ENCODE peak calls at places on chromosomes 5 and 9, in five cellular contexts. One of them, this sample, is unnamed.

GRCh38 chr5:16639206-16639605 is 22.4 kb upstream of the RETREG1 start:
- DNase-seq in thoracic aorta: no peak
- DNase-seq in endodermal cell: peak; percentile 7
- DNase-seq in left lung: no peak
- DNase-seq in PC-3: no peak
- DNase-seq in this sample: no peak

GRCh38 chr5:156523607-156524006 is 196.6 kb downstream of the SGCD start:
- DNase-seq in left lung: no peak
- DNase-seq in PC-3: no peak
- DNase-seq in endodermal cell: no peak
- DNase-seq in thoracic aorta: no peak
- DNase-seq in this sample: no peak

GRCh38 chr5:372911-373709 is 51.6 kb downstream of the AHRR start:
- DNase-seq in thoracic aorta: no peak
- DNase-seq in PC-3: no peak
- DNase-seq in endodermal cell: peak; percentile 64
- DNase-seq in left lung: no peak
- DNase-seq in this sample: peak; percentile 75

GRCh38 chr9:15144567-15145174 is 162.3 kb downstream of the TTC39B start:
- DNase-seq in thoracic aorta: no peak
- DNase-seq in endodermal cell: no peak
- DNase-seq in PC-3: peak; percentile 92
- DNase-seq in left lung: no peak
- DNase-seq in this sample: no peak

GRCh38 chr5:149406203-149406978 is 27.3 kb upstream of the IL17B start:
- DNase-seq in thoracic aorta: peak; percentile 71
- DNase-seq in endodermal cell: peak; percentile 80
- DNase-seq in left lung: peak; percentile 71
- DNase-seq in PC-3: no peak
- DNase-seq in this sample: no peak

GRCh38 chr9:22447607-22448305 is 1.1 kb downstream of the DMRTA1 start:
- DNase-seq in left lung: no peak
- DNase-seq in PC-3: peak; percentile 28
- DNase-seq in endodermal cell: peak; percentile 63
- DNase-seq in thoracic aorta: no peak
- DNase-seq in this sample: no peak

GRCh38 chr5:140575309-140575708 is 10.7 kb downstream of the SLC35A4 start:
- DNase-seq in PC-3: peak; percentile 54
- DNase-seq in left lung: peak; percentile 82
- DNase-seq in endodermal cell: peak; percentile 78
- DNase-seq in thoracic aorta: no peak
- DNase-seq in this sample: no peak

GRCh38 chr5:176810687-176811501 is 535 bp downstream of the UNC5A start:
- DNase-seq in left lung: no peak
- DNase-seq in thoracic aorta: no peak
- DNase-seq in endodermal cell: no peak
- DNase-seq in PC-3: no peak
- DNase-seq in this sample: no peak

GRCh38 chr9:16132513-16132912 is 579.7 kb downstream of the CCDC171 start:
- DNase-seq in thoracic aorta: no peak
- DNase-seq in PC-3: no peak
- DNase-seq in left lung: no peak
- DNase-seq in endodermal cell: no peak
- DNase-seq in this sample: no peak

GRCh38 chr5:167888395-167888794 is 403.1 kb upstream of the WWC1 start:
- DNase-seq in left lung: no peak
- DNase-seq in PC-3: no peak
- DNase-seq in thoracic aorta: no peak
- DNase-seq in endodermal cell: no peak
- DNase-seq in this sample: no peak

GRCh38 chr5:141605523-141606277 is 13.1 kb downstream of the DIAPH1 start:
- DNase-seq in endodermal cell: no peak
- DNase-seq in PC-3: no peak
- DNase-seq in left lung: peak; percentile 59
- DNase-seq in thoracic aorta: peak; percentile 14
- DNase-seq in this sample: no peak

GRCh38 chr9:110252509-110253139 is 3.7 kb downstream of the TXN start:
- DNase-seq in PC-3: no peak
- DNase-seq in endodermal cell: no peak
- DNase-seq in left lung: no peak
- DNase-seq in thoracic aorta: no peak
- DNase-seq in this sample: no peak

GRCh38 chr5:139140631-139141071 is 57.5 kb downstream of the SIL1 start:
- DNase-seq in thoracic aorta: no peak
- DNase-seq in PC-3: no peak
- DNase-seq in endodermal cell: no peak
- DNase-seq in left lung: no peak
- DNase-seq in this sample: no peak

GRCh38 chr9:88694625-88695024 is 159.6 kb downstream of the NXNL2 start:
- DNase-seq in PC-3: no peak
- DNase-seq in endodermal cell: no peak
- DNase-seq in thoracic aorta: no peak
- DNase-seq in left lung: no peak
- DNase-seq in this sample: no peak

GRCh38 chr9:99602854-99603253 is 218.8 kb upstream of the NR4A3 start:
- DNase-seq in endodermal cell: no peak
- DNase-seq in thoracic aorta: no peak
- DNase-seq in left lung: no peak
- DNase-seq in PC-3: no peak
- DNase-seq in this sample: no peak

GRCh38 chr9:105883847-105884246 is 189.5 kb downstream of the TMEM38B start:
- DNase-seq in thoracic aorta: no peak
- DNase-seq in PC-3: no peak
- DNase-seq in endodermal cell: no peak
- DNase-seq in left lung: no peak
- DNase-seq in this sample: no peak

GRCh38 chr5:126674145-126674544 is 73.4 kb downstream of the PHAX start:
- DNase-seq in PC-3: no peak
- DNase-seq in left lung: no peak
- DNase-seq in endodermal cell: peak; percentile 85
- DNase-seq in thoracic aorta: no peak
- DNase-seq in this sample: no peak

GRCh38 chr5:51345106-51345505 is 38.1 kb upstream of the ISL1 start:
- DNase-seq in thoracic aorta: no peak
- DNase-seq in endodermal cell: no peak
- DNase-seq in left lung: no peak
- DNase-seq in PC-3: peak; percentile 57
- DNase-seq in this sample: no peak

GRCh38 chr9:21031818-21032203 is 371 bp upstream of the HACD4 start:
- DNase-seq in PC-3: no peak
- DNase-seq in thoracic aorta: no peak
- DNase-seq in endodermal cell: no peak
- DNase-seq in left lung: no peak
- DNase-seq in this sample: no peak

GRCh38 chr9:126474201-126474765 is 139.4 kb upstream of the LMX1B start:
- DNase-seq in thoracic aorta: no peak
- DNase-seq in left lung: no peak
- DNase-seq in PC-3: no peak
- DNase-seq in endodermal cell: no peak
- DNase-seq in this sample: no peak

GRCh38 chr5:139600336-139600949 is 39.3 kb downstream of the UBE2D2 start:
- DNase-seq in PC-3: peak; percentile 62
- DNase-seq in endodermal cell: no peak
- DNase-seq in left lung: no peak
- DNase-seq in thoracic aorta: no peak
- DNase-seq in this sample: no peak

GRCh38 chr9:4890242-4890641 is 94.8 kb upstream of the JAK2 start:
- DNase-seq in left lung: no peak
- DNase-seq in thoracic aorta: no peak
- DNase-seq in endodermal cell: no peak
- DNase-seq in PC-3: no peak
- DNase-seq in this sample: no peak

GRCh38 chr5:134526483-134527155 is 1.1 kb downstream of the JADE2 start:
- DNase-seq in endodermal cell: peak; percentile 97
- DNase-seq in left lung: peak; percentile 86
- DNase-seq in thoracic aorta: no peak
- DNase-seq in PC-3: peak; percentile 72
- DNase-seq in this sample: peak; percentile 90

GRCh38 chr9:136192289-136193126 is 12.4 kb downstream of the LHX3 start:
- DNase-seq in PC-3: no peak
- DNase-seq in endodermal cell: no peak
- DNase-seq in thoracic aorta: no peak
- DNase-seq in left lung: no peak
- DNase-seq in this sample: no peak
- H3K27me3 ChIP-seq in PC-3: peaks cover 23% of the 10 kb centered on the region
- H3K27me3 ChIP-seq in endodermal cell: peaks cover 74% of the 10 kb centered on the region
- H3K27me3 ChIP-seq in thoracic aorta: peaks cover 7% of the 10 kb centered on the region
- H3K27me3 ChIP-seq in left lung: peaks cover 100% of the 10 kb centered on the region
- H3K27me3 ChIP-seq in this sample: peaks cover 100% of the 10 kb centered on the region

GRCh38 chr5:174725261-174725990 is 1.0 kb downstream of the MSX2 start:
- DNase-seq in left lung: no peak
- DNase-seq in PC-3: no peak
- DNase-seq in thoracic aorta: no peak
- DNase-seq in endodermal cell: peak; percentile 66
- DNase-seq in this sample: no peak

GRCh38 chr5:174723315-174723978 is 935 bp upstream of the MSX2 start:
- DNase-seq in left lung: no peak
- DNase-seq in endodermal cell: peak; percentile 53
- DNase-seq in thoracic aorta: no peak
- DNase-seq in PC-3: no peak
- DNase-seq in this sample: no peak

GRCh38 chr5:174725991-174726601 is 1.7 kb downstream of the MSX2 start:
- DNase-seq in endodermal cell: peak; percentile 53
- DNase-seq in PC-3: no peak
- DNase-seq in thoracic aorta: no peak
- DNase-seq in left lung: no peak
- DNase-seq in this sample: no peak

GRCh38 chr5:174723979-174724483 is 351 bp upstream of the MSX2 start:
- DNase-seq in PC-3: peak; percentile 14
- DNase-seq in endodermal cell: peak; percentile 79
- DNase-seq in left lung: no peak
- DNase-seq in thoracic aorta: no peak
- DNase-seq in this sample: no peak

DNA sequence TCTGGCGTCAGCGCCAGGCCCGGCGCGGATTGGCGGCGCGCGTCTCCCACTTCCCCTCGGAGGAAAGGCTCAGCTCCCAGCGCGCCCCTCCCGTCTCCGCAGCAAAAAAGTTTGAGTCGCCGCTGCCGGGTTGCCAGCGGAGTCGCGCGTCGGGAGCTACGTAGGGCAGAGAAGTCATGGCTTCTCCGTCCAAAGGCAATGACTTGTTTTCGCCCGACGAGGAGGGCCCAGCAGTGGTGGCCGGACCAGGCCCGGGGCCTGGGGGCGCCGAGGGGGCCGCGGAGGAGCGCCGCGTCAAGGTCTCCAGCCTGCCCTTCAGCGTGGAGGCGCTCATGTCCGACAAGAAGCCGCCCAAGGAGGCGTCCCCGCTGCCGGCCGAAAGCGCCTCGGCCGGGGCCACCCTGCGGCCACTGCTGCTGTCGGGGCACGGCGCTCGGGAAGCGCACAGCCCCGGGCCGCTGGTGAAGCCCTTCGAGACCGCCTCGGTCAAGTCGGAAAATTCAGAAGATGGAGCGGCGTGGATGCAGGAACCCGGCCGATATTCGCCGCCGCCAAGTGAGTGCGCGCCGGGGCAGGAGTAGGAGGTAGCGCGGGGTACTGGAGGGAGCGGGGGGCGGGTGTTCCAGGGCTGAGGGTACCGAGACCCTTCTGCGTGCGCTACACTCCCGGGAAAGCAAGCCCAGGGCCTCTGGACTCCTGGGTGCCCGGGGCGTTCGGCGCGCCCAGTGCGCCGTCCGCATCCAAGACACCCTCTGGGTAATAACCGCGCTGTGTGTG is at the start of gene MSX2:
- DNase-seq in thoracic aorta: no peak
- DNase-seq in endodermal cell: peak; percentile 96
- DNase-seq in PC-3: peak; percentile 77
- DNase-seq in left lung: peak; percentile 86
- DNase-seq in this sample: peak; percentile 93
- H3K27me3 ChIP-seq in thoracic aorta: peaks cover 21% of the 10 kb centered on the region
- H3K27me3 ChIP-seq in endodermal cell: peaks cover 93% of the 10 kb centered on the region
- H3K27me3 ChIP-seq in PC-3: peaks cover 29% of the 10 kb centered on the region
- H3K27me3 ChIP-seq in left lung: peaks cover 98% of the 10 kb centered on the region
- H3K27me3 ChIP-seq in this sample: peaks cover 58% of the 10 kb centered on the region

DNA sequence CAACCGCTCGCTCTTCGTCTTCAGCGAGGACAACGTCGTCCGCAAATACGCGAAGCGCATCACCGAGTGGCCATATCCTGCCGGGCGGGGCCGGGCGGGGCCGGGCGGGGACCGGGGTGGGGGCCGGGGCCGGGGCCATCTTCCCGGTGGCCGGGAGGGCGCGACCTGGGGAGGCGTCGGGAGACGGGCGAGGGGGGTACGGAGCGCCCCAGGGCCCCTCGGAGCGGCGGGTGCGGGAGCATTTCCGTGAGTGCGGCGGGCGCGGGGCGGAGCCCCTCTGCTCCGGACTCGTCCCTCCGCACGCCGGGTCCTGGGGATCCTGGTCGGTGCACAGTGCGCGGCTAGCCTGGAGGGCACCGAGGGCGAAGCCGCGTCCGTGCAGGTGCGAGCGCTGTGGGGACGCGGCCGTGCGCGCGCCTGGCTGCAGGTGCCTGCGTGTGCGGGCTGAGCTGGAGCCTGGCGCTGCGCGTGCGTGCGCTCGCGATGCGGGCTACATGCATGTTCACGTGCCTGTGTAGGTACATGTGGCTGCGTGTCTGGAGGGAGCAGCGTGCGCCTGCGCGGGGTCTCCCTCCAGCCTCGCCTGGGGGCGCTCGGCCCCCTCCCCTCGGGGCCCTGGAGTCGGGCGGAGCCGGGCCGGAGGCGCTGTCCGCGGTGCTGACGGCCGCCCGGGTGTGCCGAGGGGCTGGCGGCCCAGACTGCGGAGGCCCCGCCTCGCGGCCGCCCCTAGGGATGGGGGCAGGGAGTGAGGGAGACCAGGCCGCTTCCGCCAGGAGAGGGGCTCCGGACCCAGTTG is 762 bp downstream of the CACNA1B start:
- DNase-seq in thoracic aorta: no peak
- DNase-seq in PC-3: no peak
- DNase-seq in endodermal cell: peak; percentile 95
- DNase-seq in left lung: no peak
- DNase-seq in this sample: no peak
- H3K27me3 ChIP-seq in thoracic aorta: no peaks in the 10 kb centered on the region
- H3K27me3 ChIP-seq in PC-3: no peaks in the 10 kb centered on the region
- H3K27me3 ChIP-seq in endodermal cell: peaks cover 10% of the 10 kb centered on the region
- H3K27me3 ChIP-seq in left lung: peaks cover 74% of the 10 kb centered on the region
- H3K27me3 ChIP-seq in this sample: peaks cover 74% of the 10 kb centered on the region

GRCh38 chr9:124496075-124496893 is 10.9 kb downstream of the NR5A1 start:
- DNase-seq in endodermal cell: no peak
- DNase-seq in PC-3: no peak
- DNase-seq in thoracic aorta: no peak
- DNase-seq in left lung: no peak
- DNase-seq in this sample: no peak
- H3K27me3 ChIP-seq in endodermal cell: peaks cover 7% of the 10 kb centered on the region
- H3K27me3 ChIP-seq in PC-3: no peaks in the 10 kb centered on the region
- H3K27me3 ChIP-seq in thoracic aorta: no peaks in the 10 kb centered on the region
- H3K27me3 ChIP-seq in left lung: peaks cover 50% of the 10 kb centered on the region
- H3K27me3 ChIP-seq in this sample: peaks cover 54% of the 10 kb centered on the region

DNA sequence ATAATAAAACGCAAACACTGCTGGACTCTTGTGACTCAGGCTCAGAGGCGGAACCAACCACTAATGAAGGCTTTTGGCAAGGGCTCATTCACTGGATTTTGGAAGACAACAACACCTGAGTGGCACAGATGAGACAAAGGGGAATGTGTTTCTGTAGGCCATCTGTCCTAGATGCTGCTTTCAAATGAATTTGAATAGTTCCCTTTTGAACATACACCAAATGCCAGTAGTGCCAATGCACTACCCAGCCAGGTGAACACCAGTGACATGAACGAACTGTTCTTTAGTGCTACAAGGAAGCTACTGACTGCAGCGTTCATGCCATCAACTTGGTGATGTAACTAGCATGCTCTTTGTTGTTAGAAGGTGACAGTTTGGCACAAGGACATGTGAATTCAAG is 173.8 kb downstream of the SLC24A2 start:
- DNase-seq in endodermal cell: no peak
- DNase-seq in left lung: no peak
- DNase-seq in PC-3: no peak
- DNase-seq in thoracic aorta: no peak
- DNase-seq in this sample: no peak
- H3K27me3 ChIP-seq in endodermal cell: no peaks in the 10 kb centered on the region
- H3K27me3 ChIP-seq in left lung: no peaks in the 10 kb centered on the region
- H3K27me3 ChIP-seq in PC-3: peaks cover 54% of the 10 kb centered on the region
- H3K27me3 ChIP-seq in thoracic aorta: no peaks in the 10 kb centered on the region
- H3K27me3 ChIP-seq in this sample: peaks cover 7% of the 10 kb centered on the region